ENCODE peak calls at places on chromosomes 4 and X, in seven cellular contexts. E is posterior cingulate gyrus, R is NCI-H774, V is astrocyte of the spinal cord, T is AG04450, H is lung, Y is cardiac fibroblast. Z is an unnamed sample.

GRCh38 chrX:108439961-108440696 is 491 bp downstream of the COL4A5 start:
- DNase-seq in R (no peak), E (peak; percentile 64), T (no peak), V (no peak), Y (peak; percentile 37), H (no peak), Z (no peak)

GRCh38 chr4:52716364-52717151 is 34.7 kb downstream of the ERVMER34-1 start:
- DNase-seq in E (no peak), V (no peak), H (no peak), Y (no peak), R (no peak), T (no peak), Z (no peak)

GRCh38 chr4:136009258-136009832 is 1522.9 kb downstream of the PCDH18 start:
- DNase-seq in H (no peak), V (no peak), Y (no peak), E (peak; percentile 59), T (no peak), R (no peak), Z (no peak)

GRCh38 chr4:24774452-24774851 is 20.9 kb upstream of the SOD3 start:
- DNase-seq in T (no peak), V (no peak), R (no peak), H (no peak), E (no peak), Y (peak; percentile 27), Z (no peak)

GRCh38 chrX:69968956-69969355 is 80.8 kb downstream of the AWAT2 start:
- DNase-seq in T (no peak), Y (peak; percentile 6), V (no peak), H (no peak), R (no peak), E (no peak), Z (no peak)

GRCh38 chr4:566035-566434 is 10.1 kb downstream of the TMEM271 start:
- DNase-seq in Y (no peak), R (no peak), E (no peak), T (no peak), V (no peak), H (no peak), Z (no peak)

GRCh38 chr4:11543710-11544109 is 115.0 kb upstream of the HS3ST1 start:
- DNase-seq in H (no peak), E (no peak), R (no peak), Y (peak; percentile 51), T (no peak), V (peak; percentile 29), Z (no peak)

GRCh38 chrX:65667503-65668355 is at the start of gene MSN:
- DNase-seq in R (no peak), H (peak; percentile 78), Y (peak; percentile 62), T (no peak), E (peak; percentile 82), V (peak; percentile 48), Z (peak; percentile 80)

GRCh38 chr4:89365375-89366170 is 58.0 kb upstream of the GPRIN3 start:
- DNase-seq in E (no peak), T (no peak), H (no peak), R (no peak), Y (no peak), V (no peak), Z (no peak)

GRCh38 chr4:15343581-15343980 is 84.3 kb upstream of the C1QTNF7 start:
- DNase-seq in H (no peak), T (no peak), Y (peak; percentile 36), E (no peak), V (no peak), R (no peak), Z (no peak)

GRCh38 chr4:179415016-179415841 is 1973.0 kb upstream of the AGA start:
- DNase-seq in T (no peak), Y (no peak), E (no peak), H (no peak), R (no peak), V (peak; percentile 13), Z (no peak)

GRCh38 chr4:81915430-81915829 is 443.7 kb upstream of the RASGEF1B start:
- DNase-seq in H (no peak), Y (no peak), V (no peak), R (no peak), T (no peak), E (no peak), Z (no peak)

GRCh38 chr4:9976781-9977180 is 44.5 kb downstream of the SLC2A9 start:
- DNase-seq in V (no peak), Y (no peak), R (no peak), T (no peak), H (no peak), E (no peak), Z (no peak)

GRCh38 chr4:90727938-90728337 is 600.7 kb downstream of the CCSER1 start:
- DNase-seq in H (no peak), T (no peak), E (no peak), Y (no peak), R (no peak), V (peak; percentile 6), Z (no peak)

GRCh38 chr4:1533501-1534064 is 127.3 kb upstream of the NKX1-1 start:
- DNase-seq in E (peak; percentile 79), V (no peak), T (no peak), H (no peak), R (no peak), Y (no peak), Z (no peak)

GRCh38 chr4:53840643-53841042 is 223.8 kb downstream of the CHIC2 start:
- DNase-seq in H (no peak), T (no peak), R (no peak), Y (peak; percentile 64), V (no peak), E (no peak), Z (no peak)

GRCh38 chr4:38060829-38061431 is 100.7 kb downstream of the PTTG2 start:
- DNase-seq in H (no peak), Y (peak; percentile 51), R (no peak), T (no peak), E (no peak), V (peak; percentile 56), Z (no peak)

GRCh38 chr4:170675568-170676262 is 586.0 kb upstream of the AADAT start:
- DNase-seq in V (peak; percentile 41), H (no peak), R (no peak), E (no peak), Y (peak; percentile 11), T (no peak), Z (no peak)

GRCh38 chr4:73596001-73596400 is 24.2 kb downstream of the RASSF6 start:
- DNase-seq in V (no peak), T (no peak), E (no peak), H (no peak), Y (no peak), R (no peak), Z (no peak)

GRCh38 chr4:90071289-90072235 is 55.6 kb upstream of the CCSER1 start:
- DNase-seq in R (no peak), H (no peak), V (no peak), E (no peak), Y (no peak), T (no peak), Z (peak; percentile 5)

GRCh38 chrX:23756165-23756564 is 13.1 kb upstream of the ACOT9 start:
- DNase-seq in T (no peak), H (peak; percentile 62), R (peak; percentile 31), Y (peak; percentile 70), E (no peak), V (peak; percentile 54), Z (peak; percentile 53)

GRCh38 chrX:74419861-74420193 is 1.5 kb upstream of the SLC16A2 start:
- DNase-seq in Y (peak; percentile 1), H (no peak), R (no peak), T (no peak), V (no peak), E (no peak), Z (no peak)

GRCh38 chr4:122083356-122083755 is 68.8 kb upstream of the BLTP1 start:
- DNase-seq in E (no peak), V (no peak), Y (no peak), T (no peak), H (no peak), R (no peak), Z (no peak)

GRCh38 chr4:167232805-167233522 is 1.3 kb downstream of the SPOCK3 start:
- DNase-seq in V (no peak), Y (no peak), E (no peak), R (no peak), T (no peak), H (no peak), Z (peak; percentile 61)

GRCh38 chr4:24912252-24913098 is at the start of gene CCDC149:
- DNase-seq in T (no peak), H (peak; percentile 88), R (peak; percentile 92), Y (peak; percentile 53), V (peak; percentile 52), E (peak; percentile 86), Z (peak; percentile 97)

GRCh38 chr4:6028168-6028567 is 9.9 kb upstream of the C4orf50 start:
- DNase-seq in R (no peak), H (no peak), Y (no peak), T (no peak), E (no peak), V (no peak), Z (peak; percentile 50)

GRCh38 chr4:73019462-73020047 is 50.0 kb downstream of the COX18 start:
- DNase-seq in H (no peak), T (peak; percentile 7), Y (peak; percentile 72), V (peak; percentile 55), E (no peak), R (no peak), Z (peak; percentile 84)

GRCh38 chr4:183182873-183183725 is 84.0 kb downstream of the WWC2 start:
- DNase-seq in H (peak; percentile 47), E (no peak), R (peak; percentile 3), T (peak; percentile 42), V (peak; percentile 83), Y (peak; percentile 90), Z (peak; percentile 76)

GRCh38 chrX:101958139-101958538 is 26.3 kb upstream of the ZMAT1 start:
- DNase-seq in E (no peak), T (no peak), H (no peak), V (peak; percentile 19), R (no peak), Y (peak; percentile 10), Z (no peak)

GRCh38 chr4:40617903-40618302 is 11.8 kb downstream of the RBM47 start:
- DNase-seq in Y (peak; percentile 16), R (no peak), V (no peak), H (no peak), E (no peak), T (no peak), Z (no peak)

GRCh38 chr4:133483600-133484246 is 334.6 kb downstream of the PCDH10 start:
- DNase-seq in E (no peak), Y (peak; percentile 36), H (no peak), V (peak; percentile 57), R (no peak), T (peak; percentile 15), Z (no peak)

GRCh38 chr4:142940614-142941013 is 94.5 kb upstream of the INPP4B start:
- DNase-seq in E (no peak), R (peak; percentile 74), Y (no peak), T (no peak), H (no peak), V (no peak), Z (no peak)

GRCh38 chr4:79576480-79576803 is 168.4 kb upstream of the GK2 start:
- DNase-seq in V (peak; percentile 44), R (no peak), H (no peak), E (no peak), Y (peak; percentile 56), T (no peak), Z (no peak)

GRCh38 chr4:159026329-159026728 is 76.5 kb upstream of the RAPGEF2 start:
- DNase-seq in E (no peak), R (no peak), Y (no peak), H (no peak), T (no peak), V (no peak), Z (no peak)

GRCh38 chrX:56764153-56764974 is 35.3 kb downstream of the NBDY start:
- DNase-seq in T (peak; percentile 47), Y (peak; percentile 79), H (peak; percentile 81), V (peak; percentile 70), R (no peak), E (peak; percentile 93), Z (peak; percentile 91)

GRCh38 chr4:112516401-112517066 is 554 bp upstream of the NEUROG2 start:
- DNase-seq in T (no peak), H (no peak), E (no peak), R (no peak), Y (no peak), V (no peak), Z (peak; percentile 86)

GRCh38 chrX:84907324-84907946 is 96.2 kb upstream of the APOOL start:
- DNase-seq in H (no peak), T (no peak), V (peak; percentile 3), R (no peak), E (no peak), Y (peak; percentile 41), Z (no peak)

GRCh38 chrX:1072637-1073377 is 139.6 kb downstream of the CRLF2 start:
- DNase-seq in Y (no peak), E (peak; percentile 71), V (no peak), R (no peak), T (no peak), H (no peak), Z (no peak)

Z was measured in osteoblast.